ENCODE peak calls at places on chromosomes 13 and 19, in seven cellular contexts. E is stimulated activated naive CD8-positive, alpha-beta T cell treated with anti-CD3 and anti-CD28 coated beads, Interleukin-15, amount 100 ng/mL, for 72 hours; O is omental fat pad; K is Panc1; G is gastroesophageal sphincter; M is activated CD8-positive, alpha-beta T cell treated with anti-CD3 and anti-CD28 coated beads, Interleukin-2, amount 10 ng/mL, durations not matched to agents 7 days and 5 days; I is lower lobe of right lung. P is an unnamed sample.

GRCh38 chr13:26600345-26600761 is 42.9 kb downstream of the WASF3 start:
- ATAC-seq in I (peak), G (peak), K (no peak), M (no peak), O (no peak), E (no peak), P (no peak)

GRCh38 chr13:84446972-84447700 is 564.9 kb upstream of the SLITRK1 start:
- ATAC-seq in K (no peak), G (no peak), M (no peak), I (no peak), O (no peak), E (no peak), P (no peak)

GRCh38 chr13:90201676-90202425 is 1145.6 kb upstream of the MIR17HG start:
- ATAC-seq in E (no peak), M (no peak), G (no peak), K (no peak), I (no peak), O (peak), P (no peak)

GRCh38 chr19:16586477-16586871 is 14.3 kb upstream of the SLC35E1 start:
- ATAC-seq in M (no peak), G (no peak), O (no peak), E (no peak), K (no peak), I (no peak), P (no peak)

GRCh38 chr13:21238267-21238666 is 61.8 kb downstream of the MRPL57 start:
- ATAC-seq in K (no peak), O (no peak), G (no peak), M (no peak), I (no peak), E (no peak), P (no peak)

GRCh38 chr19:57443121-57443696 is 8.1 kb downstream of the ZNF749 start:
- ATAC-seq in M (no peak), K (no peak), O (no peak), I (no peak), E (no peak), G (no peak), P (peak)

GRCh38 chr13:33296793-33297425 is 11.4 kb upstream of the STARD13 start:
- ATAC-seq in E (no peak), I (no peak), G (no peak), O (no peak), K (no peak), M (no peak), P (no peak)

GRCh38 chr13:43326100-43326499 is 302.7 kb downstream of the DNAJC15 start:
- ATAC-seq in M (no peak), I (no peak), E (no peak), G (no peak), O (no peak), K (no peak), P (no peak)

GRCh38 chr19:18392417-18392816 is 5.0 kb downstream of the LRRC25 start:
- ATAC-seq in M (no peak), I (peak), K (no peak), G (peak), O (no peak), E (no peak), P (peak)

GRCh38 chr13:101307181-101307701 is 109.1 kb downstream of the NALCN start:
- ATAC-seq in K (no peak), M (no peak), G (no peak), E (no peak), I (peak), O (peak), P (no peak)

GRCh38 chr19:10321874-10322835 is 6.3 kb upstream of the FDX2 start:
- ATAC-seq in K (no peak), G (no peak), O (no peak), I (no peak), M (peak), E (no peak), P (no peak)

GRCh38 chr13:75452564-75452963 is 29.4 kb downstream of the TBC1D4 start:
- ATAC-seq in G (no peak), K (no peak), I (no peak), O (peak), E (no peak), M (no peak), P (no peak)

GRCh38 chr19:1214299-1214861 is 8.8 kb downstream of the STK11 start:
- ATAC-seq in K (peak), I (peak), E (no peak), O (peak), M (no peak), G (peak), P (no peak)

GRCh38 chr13:74796126-74796643 is 662.0 kb upstream of the KLF12 start:
- ATAC-seq in O (no peak), K (no peak), M (no peak), G (no peak), E (no peak), I (no peak), P (no peak)

GRCh38 chr19:41116261-41116660 is 2.0 kb downstream of the CYP2F1 start:
- ATAC-seq in M (no peak), O (no peak), E (no peak), G (no peak), K (no peak), I (no peak), P (no peak)

GRCh38 chr13:35927554-35927953 is 203.6 kb downstream of the DCLK1 start:
- ATAC-seq in M (no peak), E (no peak), G (peak), K (no peak), O (peak), I (no peak), P (no peak)

GRCh38 chr19:10353793-10354391 is 14.5 kb upstream of the ICAM3 start:
- ATAC-seq in E (peak), I (peak), G (peak), K (peak), M (peak), O (peak), P (no peak)

GRCh38 chr13:28338202-28338601 is 156.7 kb downstream of the FLT1 start:
- ATAC-seq in M (no peak), K (no peak), I (no peak), G (no peak), E (no peak), O (no peak), P (no peak)

GRCh38 chr19:12944064-12944674 is 1.5 kb upstream of the RAD23A start:
- ATAC-seq in I (no peak), K (no peak), M (no peak), O (no peak), E (no peak), G (no peak), P (no peak)

GRCh38 chr13:114147803-114148520 is 15.5 kb upstream of the RASA3 start:
- ATAC-seq in I (no peak), G (no peak), O (no peak), K (no peak), E (peak), M (peak), P (peak)

GRCh38 chr13:112443191-112444000 is 67.2 kb downstream of the SPACA7 start:
- ATAC-seq in I (peak), E (peak), O (no peak), K (peak), M (no peak), G (no peak), P (no peak)

GRCh38 chr19:35204799-35205732 is 23.5 kb downstream of the FAM187B start:
- ATAC-seq in K (no peak), E (peak), I (peak), M (no peak), O (no peak), G (no peak), P (peak)

GRCh38 chr19:13953021-13953531 is 767 bp downstream of the DCAF15 start:
- ATAC-seq in O (no peak), M (no peak), I (peak), G (no peak), E (no peak), K (peak), P (no peak)

GRCh38 chr19:51594774-51595109 is 23.7 kb downstream of the ZNF175 start:
- ATAC-seq in K (no peak), E (peak), I (peak), M (peak), O (no peak), G (no peak), P (peak)

GRCh38 chr19:16274466-16274865 is 50.2 kb upstream of the KLF2 start:
- ATAC-seq in M (no peak), O (peak), G (peak), K (no peak), E (no peak), I (no peak), P (no peak)

GRCh38 chr13:110298566-110299321 is 8.2 kb downstream of the COL4A1 start:
- ATAC-seq in O (no peak), E (peak), I (peak), K (no peak), M (no peak), G (no peak), P (peak)

GRCh38 chr13:74080762-74081161 is 53.4 kb downstream of the KLF12 start:
- ATAC-seq in E (no peak), K (no peak), I (no peak), G (no peak), M (no peak), O (no peak), P (no peak)

P was measured in stimulated activated memory B cell treated with anti-CD40 and anti-IgM and Interleukin-4, amounts not matched to agents 10 μg/mL and 1 μg/mL and 100 μg/mL, for 72 hours.